ENCODE peak calls at places on chromosomes 4 and X, in ten cellular contexts. One of them, this sample, is unnamed.

GRCh38 chr4:54525602-54526001 is 132.2 kb upstream of the KIT start:
- DNase-seq in upper lobe of left lung: no peak
- DNase-seq in M059J: peak
- DNase-seq in colonic mucosa: no peak
- DNase-seq in HFFc6: peak
- DNase-seq in prostate gland: no peak
- DNase-seq in amniotic epithelial cell: peak
- DNase-seq in fibroblast of lung: peak
- DNase-seq in OCI-M1: no peak
- DNase-seq in cerebellum: no peak
- DNase-seq in this sample: no peak

GRCh38 chr4:188110036-188110435 is 633 bp upstream of the TRIML2 start:
- DNase-seq in upper lobe of left lung: no peak
- DNase-seq in M059J: peak
- DNase-seq in colonic mucosa: no peak
- DNase-seq in HFFc6: no peak
- DNase-seq in prostate gland: no peak
- DNase-seq in amniotic epithelial cell: no peak
- DNase-seq in fibroblast of lung: no peak
- DNase-seq in OCI-M1: no peak
- DNase-seq in cerebellum: no peak
- DNase-seq in this sample: no peak

GRCh38 chr4:107838138-107838618 is 13.4 kb downstream of the SGMS2 start:
- DNase-seq in upper lobe of left lung: no peak
- DNase-seq in M059J: no peak
- DNase-seq in colonic mucosa: no peak
- DNase-seq in HFFc6: no peak
- DNase-seq in prostate gland: no peak
- DNase-seq in amniotic epithelial cell: peak
- DNase-seq in fibroblast of lung: peak
- DNase-seq in OCI-M1: peak
- DNase-seq in cerebellum: no peak
- DNase-seq in this sample: no peak

GRCh38 chr4:86771141-86771540 is 78.0 kb downstream of the SLC10A6 start:
- DNase-seq in upper lobe of left lung: no peak
- DNase-seq in M059J: no peak
- DNase-seq in colonic mucosa: no peak
- DNase-seq in HFFc6: no peak
- DNase-seq in prostate gland: no peak
- DNase-seq in amniotic epithelial cell: no peak
- DNase-seq in fibroblast of lung: no peak
- DNase-seq in OCI-M1: no peak
- DNase-seq in cerebellum: no peak
- DNase-seq in this sample: no peak

GRCh38 chr4:188417181-188417580 is 277.9 kb downstream of the TRIML1 start:
- DNase-seq in upper lobe of left lung: no peak
- DNase-seq in M059J: peak
- DNase-seq in colonic mucosa: no peak
- DNase-seq in HFFc6: no peak
- DNase-seq in prostate gland: no peak
- DNase-seq in amniotic epithelial cell: no peak
- DNase-seq in fibroblast of lung: no peak
- DNase-seq in OCI-M1: peak
- DNase-seq in cerebellum: no peak
- DNase-seq in this sample: no peak

GRCh38 chrX:142054094-142054493 is 150.4 kb downstream of the MAGEC1 start:
- DNase-seq in upper lobe of left lung: no peak
- DNase-seq in M059J: no peak
- DNase-seq in colonic mucosa: no peak
- DNase-seq in HFFc6: no peak
- DNase-seq in prostate gland: no peak
- DNase-seq in amniotic epithelial cell: no peak
- DNase-seq in fibroblast of lung: no peak
- DNase-seq in OCI-M1: no peak
- DNase-seq in cerebellum: no peak
- DNase-seq in this sample: no peak

GRCh38 chr4:111959202-111959601 is 186.1 kb upstream of the FAM241A start:
- DNase-seq in upper lobe of left lung: no peak
- DNase-seq in M059J: peak
- DNase-seq in colonic mucosa: peak
- DNase-seq in HFFc6: peak
- DNase-seq in prostate gland: no peak
- DNase-seq in amniotic epithelial cell: peak
- DNase-seq in fibroblast of lung: peak
- DNase-seq in OCI-M1: peak
- DNase-seq in cerebellum: no peak
- DNase-seq in this sample: no peak

GRCh38 chr4:26058537-26058936 is 144.5 kb downstream of the SMIM20 start:
- DNase-seq in upper lobe of left lung: no peak
- DNase-seq in M059J: peak
- DNase-seq in colonic mucosa: no peak
- DNase-seq in HFFc6: no peak
- DNase-seq in prostate gland: peak
- DNase-seq in amniotic epithelial cell: no peak
- DNase-seq in fibroblast of lung: peak
- DNase-seq in OCI-M1: no peak
- DNase-seq in cerebellum: peak
- DNase-seq in this sample: no peak

GRCh38 chr4:6901669-6902317 is 7.8 kb upstream of the TBC1D14 start:
- DNase-seq in upper lobe of left lung: no peak
- DNase-seq in M059J: no peak
- DNase-seq in colonic mucosa: no peak
- DNase-seq in HFFc6: no peak
- DNase-seq in prostate gland: no peak
- DNase-seq in amniotic epithelial cell: no peak
- DNase-seq in fibroblast of lung: no peak
- DNase-seq in OCI-M1: no peak
- DNase-seq in cerebellum: no peak
- DNase-seq in this sample: no peak

GRCh38 chr4:156764145-156764544 is 207.5 kb downstream of the PDGFC start:
- DNase-seq in upper lobe of left lung: no peak
- DNase-seq in M059J: peak
- DNase-seq in colonic mucosa: no peak
- DNase-seq in HFFc6: peak
- DNase-seq in prostate gland: no peak
- DNase-seq in amniotic epithelial cell: peak
- DNase-seq in fibroblast of lung: no peak
- DNase-seq in OCI-M1: no peak
- DNase-seq in cerebellum: no peak
- DNase-seq in this sample: no peak

GRCh38 chr4:37978509-37978908 is 18.3 kb downstream of the PTTG2 start:
- DNase-seq in upper lobe of left lung: no peak
- DNase-seq in M059J: peak
- DNase-seq in colonic mucosa: no peak
- DNase-seq in HFFc6: no peak
- DNase-seq in prostate gland: no peak
- DNase-seq in amniotic epithelial cell: no peak
- DNase-seq in fibroblast of lung: no peak
- DNase-seq in OCI-M1: no peak
- DNase-seq in cerebellum: no peak
- DNase-seq in this sample: no peak

GRCh38 chr4:41012308-41012707 is 202.0 kb downstream of the APBB2 start:
- DNase-seq in upper lobe of left lung: no peak
- DNase-seq in M059J: no peak
- DNase-seq in colonic mucosa: no peak
- DNase-seq in HFFc6: no peak
- DNase-seq in prostate gland: no peak
- DNase-seq in amniotic epithelial cell: peak
- DNase-seq in fibroblast of lung: no peak
- DNase-seq in OCI-M1: no peak
- DNase-seq in cerebellum: no peak
- DNase-seq in this sample: no peak

GRCh38 chrX:18877472-18877871 is 106.4 kb downstream of the PHKA2 start:
- DNase-seq in upper lobe of left lung: no peak
- DNase-seq in M059J: no peak
- DNase-seq in colonic mucosa: no peak
- DNase-seq in HFFc6: no peak
- DNase-seq in prostate gland: no peak
- DNase-seq in amniotic epithelial cell: no peak
- DNase-seq in fibroblast of lung: no peak
- DNase-seq in OCI-M1: no peak
- DNase-seq in cerebellum: no peak
- DNase-seq in this sample: no peak

GRCh38 chr4:15786743-15787142 is 8.6 kb downstream of the CD38 start:
- DNase-seq in upper lobe of left lung: no peak
- DNase-seq in M059J: no peak
- DNase-seq in colonic mucosa: no peak
- DNase-seq in HFFc6: no peak
- DNase-seq in prostate gland: no peak
- DNase-seq in amniotic epithelial cell: no peak
- DNase-seq in fibroblast of lung: no peak
- DNase-seq in OCI-M1: no peak
- DNase-seq in cerebellum: no peak
- DNase-seq in this sample: no peak

GRCh38 chr4:113113151-113113550 is 63.7 kb downstream of the ANK2 start:
- DNase-seq in upper lobe of left lung: no peak
- DNase-seq in M059J: no peak
- DNase-seq in colonic mucosa: no peak
- DNase-seq in HFFc6: no peak
- DNase-seq in prostate gland: no peak
- DNase-seq in amniotic epithelial cell: no peak
- DNase-seq in fibroblast of lung: no peak
- DNase-seq in OCI-M1: no peak
- DNase-seq in cerebellum: no peak
- DNase-seq in this sample: no peak

GRCh38 chr4:76688737-76689078 is 209.2 kb downstream of the SOWAHB start:
- DNase-seq in upper lobe of left lung: no peak
- DNase-seq in M059J: no peak
- DNase-seq in colonic mucosa: no peak
- DNase-seq in HFFc6: no peak
- DNase-seq in prostate gland: peak
- DNase-seq in amniotic epithelial cell: no peak
- DNase-seq in fibroblast of lung: no peak
- DNase-seq in OCI-M1: no peak
- DNase-seq in cerebellum: peak
- DNase-seq in this sample: no peak

GRCh38 chrX:3026074-3026588 is 15.1 kb upstream of the ARSF start:
- DNase-seq in upper lobe of left lung: peak
- DNase-seq in M059J: no peak
- DNase-seq in colonic mucosa: no peak
- DNase-seq in HFFc6: no peak
- DNase-seq in prostate gland: peak
- DNase-seq in amniotic epithelial cell: no peak
- DNase-seq in fibroblast of lung: no peak
- DNase-seq in OCI-M1: no peak
- DNase-seq in cerebellum: no peak
- DNase-seq in this sample: no peak

GRCh38 chr4:26076000-26076587 is 162.1 kb downstream of the SMIM20 start:
- DNase-seq in upper lobe of left lung: peak
- DNase-seq in M059J: peak
- DNase-seq in colonic mucosa: no peak
- DNase-seq in HFFc6: peak
- DNase-seq in prostate gland: no peak
- DNase-seq in amniotic epithelial cell: peak
- DNase-seq in fibroblast of lung: peak
- DNase-seq in OCI-M1: peak
- DNase-seq in cerebellum: no peak
- DNase-seq in this sample: no peak

GRCh38 chrX:38879631-38880220 is 78.5 kb downstream of the MID1IP1 start:
- DNase-seq in upper lobe of left lung: no peak
- DNase-seq in M059J: no peak
- DNase-seq in colonic mucosa: peak
- DNase-seq in HFFc6: no peak
- DNase-seq in prostate gland: peak
- DNase-seq in amniotic epithelial cell: no peak
- DNase-seq in fibroblast of lung: no peak
- DNase-seq in OCI-M1: peak
- DNase-seq in cerebellum: no peak
- DNase-seq in this sample: peak

GRCh38 chr4:122453384-122454000 is 3.0 kb downstream of the IL2 start:
- DNase-seq in upper lobe of left lung: no peak
- DNase-seq in M059J: no peak
- DNase-seq in colonic mucosa: no peak
- DNase-seq in HFFc6: no peak
- DNase-seq in prostate gland: no peak
- DNase-seq in amniotic epithelial cell: no peak
- DNase-seq in fibroblast of lung: no peak
- DNase-seq in OCI-M1: no peak
- DNase-seq in cerebellum: no peak
- DNase-seq in this sample: no peak

GRCh38 chr4:150664935-150665334 is 83.0 kb downstream of the MAB21L2 start:
- DNase-seq in upper lobe of left lung: no peak
- DNase-seq in M059J: peak
- DNase-seq in colonic mucosa: no peak
- DNase-seq in HFFc6: no peak
- DNase-seq in prostate gland: no peak
- DNase-seq in amniotic epithelial cell: peak
- DNase-seq in fibroblast of lung: no peak
- DNase-seq in OCI-M1: no peak
- DNase-seq in cerebellum: no peak
- DNase-seq in this sample: no peak

GRCh38 chrX:130247996-130248395 is 20.7 kb downstream of the ZNF280C start:
- DNase-seq in upper lobe of left lung: no peak
- DNase-seq in M059J: no peak
- DNase-seq in colonic mucosa: no peak
- DNase-seq in HFFc6: no peak
- DNase-seq in prostate gland: no peak
- DNase-seq in amniotic epithelial cell: no peak
- DNase-seq in fibroblast of lung: no peak
- DNase-seq in OCI-M1: no peak
- DNase-seq in cerebellum: no peak
- DNase-seq in this sample: no peak

GRCh38 chr4:71188197-71188625 is 150.6 kb upstream of the SLC4A4 start:
- DNase-seq in upper lobe of left lung: no peak
- DNase-seq in M059J: peak
- DNase-seq in colonic mucosa: peak
- DNase-seq in HFFc6: no peak
- DNase-seq in prostate gland: no peak
- DNase-seq in amniotic epithelial cell: no peak
- DNase-seq in fibroblast of lung: peak
- DNase-seq in OCI-M1: peak
- DNase-seq in cerebellum: no peak
- DNase-seq in this sample: no peak

GRCh38 chrX:139851730-139852129 is 81.1 kb downstream of the ATP11C start:
- DNase-seq in upper lobe of left lung: no peak
- DNase-seq in M059J: no peak
- DNase-seq in colonic mucosa: no peak
- DNase-seq in HFFc6: peak
- DNase-seq in prostate gland: no peak
- DNase-seq in amniotic epithelial cell: peak
- DNase-seq in fibroblast of lung: no peak
- DNase-seq in OCI-M1: no peak
- DNase-seq in cerebellum: no peak
- DNase-seq in this sample: no peak

GRCh38 chrX:84487365-84488353 is 14.6 kb downstream of the HDX start:
- DNase-seq in upper lobe of left lung: no peak
- DNase-seq in M059J: no peak
- DNase-seq in colonic mucosa: no peak
- DNase-seq in HFFc6: no peak
- DNase-seq in prostate gland: no peak
- DNase-seq in amniotic epithelial cell: no peak
- DNase-seq in fibroblast of lung: no peak
- DNase-seq in OCI-M1: peak
- DNase-seq in cerebellum: no peak
- DNase-seq in this sample: no peak

GRCh38 chrX:145190801-145191389 is 56.4 kb upstream of the SPANXN1 start:
- DNase-seq in upper lobe of left lung: no peak
- DNase-seq in M059J: peak
- DNase-seq in colonic mucosa: no peak
- DNase-seq in HFFc6: no peak
- DNase-seq in prostate gland: no peak
- DNase-seq in amniotic epithelial cell: no peak
- DNase-seq in fibroblast of lung: peak
- DNase-seq in OCI-M1: peak
- DNase-seq in cerebellum: no peak
- DNase-seq in this sample: no peak

GRCh38 chr4:106034751-106035150 is 139.5 kb downstream of the NPNT start:
- DNase-seq in upper lobe of left lung: no peak
- DNase-seq in M059J: peak
- DNase-seq in colonic mucosa: no peak
- DNase-seq in HFFc6: no peak
- DNase-seq in prostate gland: no peak
- DNase-seq in amniotic epithelial cell: no peak
- DNase-seq in fibroblast of lung: no peak
- DNase-seq in OCI-M1: no peak
- DNase-seq in cerebellum: no peak
- DNase-seq in this sample: no peak

GRCh38 chrX:154490021-154490413 is 412 bp downstream of the SLC10A3 start:
- DNase-seq in upper lobe of left lung: no peak
- DNase-seq in M059J: peak
- DNase-seq in colonic mucosa: peak
- DNase-seq in HFFc6: peak
- DNase-seq in prostate gland: no peak
- DNase-seq in amniotic epithelial cell: peak
- DNase-seq in fibroblast of lung: peak
- DNase-seq in OCI-M1: peak
- DNase-seq in cerebellum: no peak
- DNase-seq in this sample: no peak